ENCODE peak calls at places on chromosomes 5 and 9, in eight cellular contexts. I is NCI-H1417; G is activated effector memory CD4-positive, alpha-beta T cell treated with Interleukin-2 at 50 U/mL for 16 hours; B is spleen; C is activated naive CD4-positive, alpha-beta T cell treated with anti-CD3 and anti-CD28 coated beads, Interleukin-2, amount 50 U/mL, for 72 hours; K is AG04450; Z is stimulated activated CD4-positive, alpha-beta T cell treated with anti-CD3 and anti-CD28 coated beads, Interleukin-12 subunit alpha, Interleukin-12 subunit beta, amount 100 ng/mL, for 4 hours; M is cerebellar cortex. Y is an unnamed sample.

GRCh38 chr5:157303667-157304327 is 37.9 kb downstream of the CYFIP2 start:
- DNase-seq in I (no peak), Z (no peak), G (peak; percentile 53), C (peak; percentile 50), K (no peak), B (no peak), M (peak; percentile 59), Y (peak; percentile 26)

GRCh38 chr5:155926011-155926410 is 401.0 kb upstream of the SGCD start:
- DNase-seq in C (no peak), G (no peak), M (no peak), B (no peak), Z (no peak), K (peak; percentile 0), I (no peak), Y (no peak)

GRCh38 chr9:5767968-5768932 is 64.7 kb downstream of the ERMP1 start:
- DNase-seq in M (no peak), C (peak; percentile 30), Z (no peak), G (no peak), I (no peak), K (no peak), B (no peak), Y (no peak)

GRCh38 chr9:117076571-117077300 is 338.1 kb downstream of the ASTN2 start:
- DNase-seq in Z (no peak), K (no peak), M (no peak), I (peak; percentile 64), C (no peak), G (no peak), B (no peak), Y (no peak)

GRCh38 chr5:155004138-155004744 is 9.3 kb upstream of the KIF4B start:
- DNase-seq in K (no peak), I (peak; percentile 8), C (peak; percentile 20), B (no peak), M (peak; percentile 10), Z (peak; percentile 9), G (no peak), Y (no peak)

GRCh38 chr5:121108725-121109124 is 644.6 kb downstream of the PRR16 start:
- DNase-seq in B (no peak), M (no peak), G (no peak), I (no peak), C (no peak), K (no peak), Z (no peak), Y (no peak)

GRCh38 chr9:129436751-129437625 is 183.9 kb downstream of the C9orf50 start:
- DNase-seq in K (no peak), G (no peak), C (peak; percentile 27), Z (peak; percentile 34), M (peak; percentile 70), B (no peak), I (peak; percentile 77), Y (no peak)

GRCh38 chr9:129881547-129882324 is 46.5 kb downstream of the USP20 start:
- DNase-seq in I (no peak), K (no peak), B (no peak), M (no peak), Z (no peak), G (no peak), C (no peak), Y (no peak)

GRCh38 chr5:141880961-141881801 is 3.0 kb upstream of the PCDH1 start:
- DNase-seq in K (no peak), C (no peak), I (no peak), M (peak; percentile 91), G (no peak), B (peak; percentile 41), Z (no peak), Y (no peak)

GRCh38 chr5:129771058-129771838 is 23.4 kb downstream of the MINAR2 start:
- DNase-seq in M (peak; percentile 46), K (no peak), C (peak; percentile 61), I (peak; percentile 53), B (no peak), G (peak; percentile 4), Z (peak; percentile 15), Y (no peak)

GRCh38 chr5:150023136-150023535 is 22.6 kb downstream of the HMGXB3 start:
- DNase-seq in C (no peak), B (no peak), M (no peak), I (no peak), Z (no peak), K (no peak), G (no peak), Y (no peak)

GRCh38 chr9:101791938-101792337 is 53.5 kb upstream of the GRIN3A start:
- DNase-seq in M (peak; percentile 22), Z (no peak), K (no peak), B (no peak), G (no peak), I (peak; percentile 62), C (peak; percentile 10), Y (no peak)

GRCh38 chr9:136220017-136220729 is 15.2 kb upstream of the LHX3 start:
- DNase-seq in C (no peak), I (no peak), K (no peak), G (peak; percentile 35), Z (no peak), B (no peak), M (no peak), Y (peak; percentile 17)

GRCh38 chr9:106228861-106229260 is 534.5 kb downstream of the TMEM38B start:
- DNase-seq in Z (no peak), C (no peak), G (no peak), K (no peak), M (peak; percentile 53), B (no peak), I (no peak), Y (no peak)

GRCh38 chr5:20213803-20214202 is 225.8 kb upstream of the CDH18 start:
- DNase-seq in B (no peak), M (no peak), I (no peak), K (no peak), G (no peak), C (no peak), Z (no peak), Y (no peak)

GRCh38 chr9:15622596-15622995 is 69.8 kb downstream of the CCDC171 start:
- DNase-seq in B (no peak), Z (no peak), K (no peak), C (no peak), I (no peak), G (no peak), M (peak; percentile 23), Y (no peak)

GRCh38 chr9:128169925-128170324 is 9.9 kb downstream of the BBLN start:
- DNase-seq in C (no peak), G (no peak), B (no peak), I (no peak), K (no peak), Z (no peak), M (no peak), Y (no peak)

GRCh38 chr9:132032584-132032945 is 47.1 kb downstream of the MED27 start:
- DNase-seq in B (no peak), G (no peak), M (no peak), C (no peak), Z (no peak), K (no peak), I (no peak), Y (no peak)

GRCh38 chr9:7186175-7186574 is 428.4 kb downstream of the KDM4C start:
- DNase-seq in B (no peak), G (no peak), M (no peak), Z (no peak), I (no peak), K (no peak), C (peak; percentile 12), Y (no peak)

GRCh38 chr5:58925627-58926545 is 343.0 kb downstream of the RAB3C start:
- DNase-seq in B (no peak), Z (no peak), I (peak; percentile 29), K (no peak), M (peak; percentile 93), G (no peak), C (peak; percentile 11), Y (no peak)

GRCh38 chr9:34520505-34521385 is 2.0 kb downstream of the ENHO start:
- DNase-seq in B (no peak), C (no peak), I (no peak), G (no peak), Z (no peak), K (no peak), M (no peak), Y (no peak)

GRCh38 chr9:16532681-16533450 is 337.6 kb downstream of the BNC2 start:
- DNase-seq in K (peak; percentile 49), B (no peak), Z (no peak), G (no peak), M (no peak), I (no peak), C (no peak), Y (no peak)

GRCh38 chr9:127214421-127215265 is 49.9 kb upstream of the GARNL3 start:
- DNase-seq in B (peak; percentile 81), C (peak; percentile 66), M (peak; percentile 83), Z (peak; percentile 59), K (peak; percentile 66), G (peak; percentile 35), I (peak; percentile 68), Y (no peak)

GRCh38 chr9:70119786-70120185 is 76.1 kb downstream of the MAMDC2 start:
- DNase-seq in C (no peak), Z (no peak), G (no peak), M (no peak), I (no peak), K (no peak), B (no peak), Y (no peak)

GRCh38 chr9:76271755-76272154 is 122.5 kb downstream of the RFK start:
- DNase-seq in C (no peak), B (no peak), M (no peak), Z (no peak), G (no peak), I (no peak), K (no peak), Y (no peak)

GRCh38 chr5:1002836-1003235 is 5.8 kb upstream of the NKD2 start:
- DNase-seq in G (no peak), I (no peak), C (no peak), B (peak; percentile 62), Z (no peak), M (no peak), K (no peak), Y (no peak)

GRCh38 chr5:132058646-132059042 is 1.8 kb upstream of the IL3 start:
- DNase-seq in B (no peak), M (no peak), Z (no peak), K (no peak), I (no peak), G (no peak), C (no peak), Y (no peak)

GRCh38 chr5:72284674-72285424 is 35.2 kb downstream of the MRPS27 start:
- DNase-seq in C (no peak), M (no peak), B (no peak), G (no peak), Z (no peak), I (no peak), K (no peak), Y (no peak)

GRCh38 chr5:154568597-154568996 is 90.6 kb upstream of the HAND1 start:
- DNase-seq in C (no peak), Z (no peak), K (no peak), M (no peak), B (no peak), G (no peak), I (no peak), Y (no peak)

GRCh38 chr5:58021476-58021875 is 438.4 kb downstream of the PLK2 start:
- DNase-seq in G (no peak), K (no peak), I (no peak), C (no peak), Z (no peak), B (no peak), M (no peak), Y (no peak)

GRCh38 chr5:159058928-159059636 is 40.6 kb downstream of the EBF1 start:
- DNase-seq in M (peak; percentile 90), B (no peak), K (no peak), G (no peak), C (no peak), I (no peak), Z (no peak), Y (no peak)

GRCh38 chr5:130885027-130885426 is 280.0 kb downstream of the HINT1 start:
- DNase-seq in C (no peak), K (no peak), Z (no peak), G (no peak), I (no peak), B (no peak), M (no peak), Y (no peak)

Y was measured in T-helper 22 cell.